ENCODE peak calls at places on chromosomes 11 and 22, in five cellular contexts. S is PC-3, L is pancreas, Q is endodermal cell, D is colonic mucosa. H is an unnamed sample.

GRCh38 chr11:44589301-44589700 is 23.8 kb downstream of the CD82 start:
- DNase-seq in S (no peak), L (no peak), Q (no peak), D (no peak), H (no peak)

GRCh38 chr22:40324468-40325305 is 21.6 kb upstream of the ADSL start:
- DNase-seq in S (no peak), L (no peak), Q (peak), D (no peak), H (no peak)

GRCh38 chr11:100691886-100692285 is 4.8 kb downstream of the ARHGAP42 start:
- DNase-seq in S (peak), L (no peak), Q (no peak), D (no peak), H (no peak)

GRCh38 chr11:117144477-117145392 is 648 bp downstream of the PAFAH1B2 start:
- DNase-seq in S (peak), L (peak), Q (peak), D (peak), H (no peak)

GRCh38 chr11:57303990-57304579 is 20.7 kb downstream of the TNKS1BP1 start:
- DNase-seq in S (peak), L (no peak), Q (no peak), D (no peak), H (no peak)

GRCh38 chr22:43185860-43186261 is 1.1 kb downstream of the TTLL12 start:
- DNase-seq in S (peak), L (peak), Q (peak), D (peak), H (no peak)

GRCh38 chr11:33997473-33998347 is 53.8 kb upstream of the CAPRIN1 start:
- DNase-seq in S (peak), L (no peak), Q (peak), D (no peak), H (no peak)

GRCh38 chr11:35391922-35392813 is 27.2 kb downstream of the SLC1A2 start:
- DNase-seq in S (peak), L (peak), Q (peak), D (peak), H (no peak)

GRCh38 chr11:794766-795637 is 3.1 kb downstream of the SLC25A22 start:
- DNase-seq in S (no peak), L (peak), Q (no peak), D (peak), H (no peak)
- H3K4me3 ChIP-seq in S (peak), L (peak), Q (no peak), D (peak), H (peak)

DNA sequence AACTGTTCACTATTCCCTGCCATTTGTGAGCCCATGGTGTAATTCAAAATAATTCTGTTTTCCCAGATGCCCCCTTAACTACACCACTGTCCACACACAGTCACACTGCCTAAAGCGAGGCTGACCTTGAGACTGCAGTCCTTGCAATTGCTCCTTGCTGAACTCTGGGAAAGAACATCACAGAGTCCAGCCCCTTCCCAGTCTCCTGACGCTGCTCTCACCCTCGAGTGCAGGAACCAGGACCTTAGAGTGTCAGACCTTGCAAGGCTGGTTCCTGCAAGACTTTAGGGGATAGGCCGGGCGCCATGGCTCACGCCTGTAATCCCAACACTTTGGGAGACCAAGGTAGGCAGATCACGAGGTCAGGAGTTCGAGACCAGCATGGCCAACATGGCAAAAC is 33.6 kb downstream of the AHNAK start:
- DNase-seq in S (no peak), L (no peak), Q (no peak), D (no peak), H (no peak)
- H3K27ac ChIP-seq in S (no peak), L (no peak), Q (no peak), D (no peak), H (peak)

GRCh38 chr11:115415939-115416338 is 88.3 kb downstream of the CADM1 start:
- DNase-seq in S (no peak), L (no peak), Q (no peak), D (no peak), H (no peak)
- H3K4me3 ChIP-seq in S (no peak), L (no peak), Q (no peak), D (no peak), H (no peak)

GRCh38 chr11:62909107-62909894 is 11.9 kb downstream of the CHRM1 start:
- DNase-seq in S (peak), L (peak), Q (peak), D (peak), H (no peak)
- H3K27ac ChIP-seq in S (no peak), L (peak), Q (no peak), D (no peak), H (no peak)